ENCODE peak calls at places on chromosomes 4 and X, in six cellular contexts. I, U, W, S, E and L are unnamed samples.
A peak's percentile ranks its signal among the peaks of the same experiment; 100 is the strongest.

GRCh38 chr4:6942238-6942800 is 32.7 kb downstream of the TBC1D14 start:
- DNase-seq in I (peak; percentile 98), U (peak; percentile 75), W (no peak), S (no peak), E (peak; percentile 51), L (no peak)

GRCh38 chr4:7333024-7333780 is 101.5 kb downstream of the PSAPL1 start:
- DNase-seq in I (no peak), U (no peak), W (no peak), S (no peak), E (no peak), L (no peak)

GRCh38 chr4:187354740-187355139 is 631.1 kb upstream of the FAT1 start:
- DNase-seq in I (no peak), U (no peak), W (no peak), S (no peak), E (no peak), L (no peak)

GRCh38 chr4:7658297-7659204 is 223.8 kb upstream of the PSAPL1 start:
- DNase-seq in I (peak; percentile 79), U (no peak), W (no peak), S (no peak), E (no peak), L (no peak)

GRCh38 chr4:60724623-60725022 is 475.5 kb upstream of the ADGRL3 start:
- DNase-seq in I (peak; percentile 95), U (no peak), W (peak; percentile 22), S (no peak), E (peak; percentile 16), L (no peak)

GRCh38 chr4:133150643-133151300 is 1.7 kb downstream of the PCDH10 start:
- DNase-seq in I (no peak), U (no peak), W (no peak), S (peak; percentile 81), E (no peak), L (peak; percentile 49)

GRCh38 chr4:135371137-135371536 is 1169.5 kb upstream of the PABPC4L start:
- DNase-seq in I (no peak), U (no peak), W (no peak), S (no peak), E (no peak), L (peak; percentile 39)

GRCh38 chr4:8112036-8112576 is 46.5 kb downstream of the ABLIM2 start:
- DNase-seq in I (no peak), U (no peak), W (no peak), S (no peak), E (no peak), L (no peak)

GRCh38 chrX:47499291-47499690 is 16.3 kb upstream of the ZNF41 start:
- DNase-seq in I (no peak), U (no peak), W (no peak), S (no peak), E (no peak), L (no peak)

GRCh38 chr4:17038510-17039176 is 140.2 kb upstream of the LDB2 start:
- DNase-seq in I (no peak), U (no peak), W (no peak), S (no peak), E (no peak), L (no peak)

GRCh38 chr4:53186714-53187358 is 179.0 kb downstream of the SCFD2 start:
- DNase-seq in I (no peak), U (no peak), W (no peak), S (no peak), E (no peak), L (no peak)

GRCh38 chrX:115892787-115893671 is 277.5 kb upstream of the AGTR2 start:
- DNase-seq in I (peak; percentile 54), U (no peak), W (no peak), S (no peak), E (peak; percentile 49), L (peak; percentile 90)

GRCh38 chrX:37405954-37406353 is 56.8 kb downstream of the PRRG1 start:
- DNase-seq in I (peak; percentile 70), U (no peak), W (no peak), S (no peak), E (no peak), L (no peak)

GRCh38 chrX:83829874-83830273 is 31.1 kb upstream of the CYLC1 start:
- DNase-seq in I (no peak), U (no peak), W (no peak), S (no peak), E (no peak), L (no peak)

GRCh38 chr4:156774422-156774821 is 197.2 kb downstream of the PDGFC start:
- DNase-seq in I (peak; percentile 96), U (no peak), W (no peak), S (no peak), E (peak; percentile 63), L (no peak)

GRCh38 chr4:54152846-54153600 is 53.1 kb downstream of the GSX2 start:
- DNase-seq in I (peak; percentile 63), U (no peak), W (no peak), S (no peak), E (no peak), L (no peak)

GRCh38 chrX:15769300-15769954 is 20.9 kb upstream of the ZRSR2 start:
- DNase-seq in I (peak; percentile 22), U (no peak), W (no peak), S (no peak), E (no peak), L (no peak)

GRCh38 chrX:154799554-154800348 is 5.5 kb downstream of the MPP1 start:
- DNase-seq in I (peak; percentile 35), U (no peak), W (no peak), S (peak; percentile 22), E (peak; percentile 28), L (no peak)

GRCh38 chr4:159105761-159106243 is 2.9 kb downstream of the RAPGEF2 start:
- DNase-seq in I (peak; percentile 85), U (no peak), W (peak; percentile 41), S (no peak), E (no peak), L (no peak)

DNA sequence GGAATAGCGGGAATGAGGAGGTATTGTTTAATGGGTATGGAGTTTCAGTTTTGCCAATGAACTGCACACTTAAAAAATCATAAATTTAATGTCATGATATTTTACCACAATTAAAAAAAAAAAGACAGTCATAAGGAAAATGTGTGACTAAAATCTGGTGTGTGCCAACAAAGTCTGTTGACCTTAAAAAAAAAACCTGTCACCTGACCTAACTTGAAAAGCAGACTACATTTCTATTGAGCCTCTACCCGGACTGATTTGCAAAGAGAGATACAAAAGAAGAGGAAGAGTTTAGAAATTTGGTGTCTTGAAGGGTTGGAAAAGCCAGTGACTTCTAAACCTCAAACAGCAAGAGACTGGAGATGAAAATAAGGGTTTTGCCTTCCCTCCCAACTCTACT is 48.4 kb downstream of the TMEM150C start:
- DNase-seq in I (no peak), U (no peak), W (no peak), S (no peak), E (no peak), L (no peak)
- H3K36me3 ChIP-seq in I (no peaks in the 10 kb centered on the region), U (no peaks in the 10 kb centered on the region), W (no peaks in the 10 kb centered on the region), S (no peaks in the 10 kb centered on the region), E (no peaks in the 10 kb centered on the region), L (no peaks in the 10 kb centered on the region)

GRCh38 chr4:67699603-67700002 is 1.4 kb downstream of the UBA6 start:
- DNase-seq in I (no peak), U (no peak), W (no peak), S (no peak), E (no peak), L (no peak)

GRCh38 chr4:67700119-67700873 is 659 bp downstream of the UBA6 start:
- DNase-seq in I (peak; percentile 27), U (no peak), W (no peak), S (no peak), E (no peak), L (no peak)

GRCh38 chr4:67696061-67696460 is 4.9 kb downstream of the UBA6 start:
- DNase-seq in I (no peak), U (no peak), W (no peak), S (no peak), E (no peak), L (no peak)

GRCh38 chr4:67697860-67698655 is 2.9 kb downstream of the UBA6 start:
- DNase-seq in I (no peak), U (no peak), W (no peak), S (no peak), E (no peak), L (no peak)

DNA sequence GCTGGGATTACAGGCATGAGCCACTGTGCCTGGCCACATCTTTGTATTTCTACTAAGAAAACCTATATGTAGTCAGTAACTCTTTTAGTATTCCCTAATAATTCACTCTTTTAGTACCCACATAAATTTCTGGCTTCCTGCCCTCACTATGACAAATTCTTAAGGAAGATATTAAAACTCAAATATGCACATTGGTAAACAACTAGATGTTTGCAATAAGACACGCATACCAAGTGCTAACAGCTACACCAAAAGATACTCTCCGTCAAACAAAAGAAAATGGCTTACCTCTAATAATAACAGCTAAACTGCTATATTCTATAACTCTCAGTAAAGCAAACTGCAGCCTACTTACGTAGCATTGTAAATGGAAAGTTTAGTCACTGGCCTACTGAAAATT is 6.3 kb downstream of the UBA6 start:
- DNase-seq in I (no peak), U (no peak), W (no peak), S (no peak), E (no peak), L (no peak)
- TF ChIP-seq CTCF in I (no peak), U (no peak), W (no peak), S (no peak), E (no peak), L (no peak)

GRCh38 chr4:71860643-71861042 is 76.8 kb upstream of the GC start:
- DNase-seq in I (no peak), U (no peak), W (no peak), S (no peak), E (no peak), L (no peak)

GRCh38 chr4:71866212-71866885 is 82.5 kb upstream of the GC start:
- DNase-seq in I (no peak), U (no peak), W (no peak), S (no peak), E (no peak), L (no peak)

GRCh38 chr4:71864380-71864779 is 80.5 kb upstream of the GC start:
- DNase-seq in I (no peak), U (no peak), W (no peak), S (no peak), E (no peak), L (no peak)

GRCh38 chr4:71862315-71862714 is 78.4 kb upstream of the GC start:
- DNase-seq in I (no peak), U (no peak), W (no peak), S (no peak), E (no peak), L (no peak)

DNA sequence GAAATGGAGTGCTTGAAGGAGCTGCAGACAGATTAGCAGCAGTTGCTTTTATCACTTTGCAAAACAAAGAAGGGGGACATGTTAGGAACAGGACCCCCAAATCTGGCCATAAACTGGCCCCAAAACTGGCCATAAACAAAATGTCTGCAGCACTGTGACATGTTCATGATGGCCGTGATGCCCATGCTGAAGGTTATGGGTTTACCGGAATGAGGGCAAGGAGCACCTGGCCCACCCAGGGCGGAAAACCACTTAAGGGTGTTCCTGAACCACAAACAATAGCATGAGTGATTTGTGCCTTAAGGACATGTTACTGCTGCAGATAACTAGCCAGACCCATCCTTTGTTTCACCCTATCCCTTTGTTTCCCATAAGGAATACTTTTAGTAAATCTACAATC is 79.6 kb upstream of the GC start:
- DNase-seq in I (no peak), U (no peak), W (no peak), S (no peak), E (no peak), L (no peak)
- H3K9me3 ChIP-seq in I (peaks cover 5% of the 10 kb centered on the region), U (no peaks in the 10 kb centered on the region), W (no peaks in the 10 kb centered on the region), S (peaks cover 10% of the 10 kb centered on the region), E (no peaks in the 10 kb centered on the region), L (peaks cover 6% of the 10 kb centered on the region)

DNA sequence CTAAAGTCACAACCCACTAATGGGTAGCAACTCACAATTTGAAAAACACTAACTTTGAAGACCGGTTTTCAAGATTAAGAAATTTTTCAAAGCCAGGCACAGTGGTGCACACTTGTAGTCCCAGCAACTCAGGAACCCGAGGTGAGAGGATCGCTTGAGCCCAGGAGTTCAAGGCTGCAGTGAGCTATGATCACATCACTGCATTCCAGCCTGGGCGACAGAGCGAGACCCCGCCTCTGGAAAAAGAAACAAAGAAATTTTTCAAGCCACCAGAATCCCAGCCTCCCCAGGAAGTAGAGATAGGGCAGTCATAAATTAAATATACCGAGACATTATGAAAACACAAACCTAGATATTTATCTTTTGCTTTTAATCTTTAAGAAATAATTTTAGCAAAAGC is 13.0 kb downstream of the SMARCA1 start:
- DNase-seq in I (no peak), U (no peak), W (no peak), S (no peak), E (no peak), L (no peak)
- H3K36me3 ChIP-seq in I (peaks cover 18% of the 10 kb centered on the region), U (no peaks in the 10 kb centered on the region), W (peaks cover 83% of the 10 kb centered on the region), S (no peaks in the 10 kb centered on the region), E (no peaks in the 10 kb centered on the region), L (peaks cover 9% of the 10 kb centered on the region)